ENCODE peak calls at places on chromosome 18, in nine cellular contexts. I is K562, H is fibroblast of lung, T is GM23248, M is Karpas-422, K is endodermal cell, Q is HCT116, Y is astrocyte, D is PC-3. U is an unnamed sample. For H3K9me3, the result is how much of the 10 kb centered on the place peaks cover.

GRCh38 chr18:23377669-23378469 is 75.2 kb upstream of the RIOK3 start:
- DNase-seq in K (no peak), Q (peak), T (peak), D (peak), I (no peak), H (peak), M (no peak), Y (peak), U (peak)

GRCh38 chr18:22838639-22839487 is 94.3 kb upstream of the RBBP8 start:
- DNase-seq in T (no peak), I (no peak), Q (no peak), K (peak), H (no peak), D (no peak), M (no peak), Y (no peak), U (no peak)

GRCh38 chr18:35528749-35529274 is 31.1 kb upstream of the INO80C start:
- DNase-seq in Y (no peak), K (no peak), T (no peak), I (no peak), Q (no peak), H (no peak), M (no peak), D (no peak), U (no peak)

GRCh38 chr18:361941-362913 is 94.4 kb upstream of the THOC1 start:
- DNase-seq in H (peak), Q (no peak), Y (peak), I (no peak), M (no peak), K (no peak), T (peak), D (peak), U (peak)

GRCh38 chr18:10249270-10249669 is 205.2 kb upstream of the APCDD1 start:
- DNase-seq in H (no peak), D (no peak), I (peak), T (no peak), M (no peak), K (peak), Q (no peak), Y (no peak), U (no peak)

GRCh38 chr18:48340502-48340901 is 68.7 kb downstream of the ZBTB7C start:
- DNase-seq in Q (no peak), D (no peak), Y (no peak), H (no peak), M (no peak), T (no peak), K (no peak), I (no peak), U (no peak)

GRCh38 chr18:31064130-31064529 is 21.6 kb upstream of the DSC3 start:
- DNase-seq in Y (peak), T (no peak), Q (no peak), H (peak), I (no peak), K (no peak), D (no peak), M (no peak), U (no peak)

GRCh38 chr18:43714346-43715010 is 437.2 kb upstream of the SYT4 start:
- DNase-seq in M (no peak), Q (no peak), T (no peak), H (no peak), D (no peak), K (no peak), Y (no peak), I (no peak), U (no peak)

GRCh38 chr18:76619342-76620315 is 124.6 kb upstream of the ZNF516 start:
- DNase-seq in I (no peak), M (no peak), H (peak), Q (no peak), Y (peak), T (peak), K (peak), D (no peak), U (peak)

GRCh38 chr18:57353940-57354461 is 1.6 kb downstream of the ST8SIA3 start:
- DNase-seq in D (no peak), I (peak), K (peak), Q (no peak), T (peak), Y (peak), M (no peak), H (peak), U (peak)

GRCh38 chr18:63079114-63079513 is 240.5 kb downstream of the BCL2 start:
- DNase-seq in I (no peak), T (no peak), H (no peak), K (peak), Y (no peak), M (peak), D (no peak), Q (peak), U (no peak)

GRCh38 chr18:35696307-35696706 is 114.8 kb downstream of the GALNT1 start:
- DNase-seq in T (no peak), D (no peak), Y (no peak), Q (no peak), I (no peak), K (no peak), M (no peak), H (no peak), U (no peak)

GRCh38 chr18:6571239-6571602 is 156.5 kb upstream of the L3MBTL4 start:
- DNase-seq in I (no peak), Y (no peak), D (no peak), T (no peak), M (no peak), K (peak), Q (no peak), H (no peak), U (no peak)

GRCh38 chr18:42614619-42615293 is 500.7 kb downstream of the RIT2 start:
- DNase-seq in I (no peak), H (peak), T (no peak), Y (peak), M (no peak), Q (no peak), D (no peak), K (no peak), U (no peak)

GRCh38 chr18:63363951-63364350 is 3.1 kb downstream of the KDSR start:
- DNase-seq in Q (no peak), Y (no peak), I (no peak), D (no peak), T (no peak), H (no peak), K (no peak), M (no peak), U (no peak)

GRCh38 chr18:60554961-60555360 is 182.4 kb upstream of the MC4R start:
- DNase-seq in T (no peak), D (no peak), K (no peak), M (no peak), Y (no peak), I (no peak), H (no peak), Q (no peak), U (no peak)

DNA sequence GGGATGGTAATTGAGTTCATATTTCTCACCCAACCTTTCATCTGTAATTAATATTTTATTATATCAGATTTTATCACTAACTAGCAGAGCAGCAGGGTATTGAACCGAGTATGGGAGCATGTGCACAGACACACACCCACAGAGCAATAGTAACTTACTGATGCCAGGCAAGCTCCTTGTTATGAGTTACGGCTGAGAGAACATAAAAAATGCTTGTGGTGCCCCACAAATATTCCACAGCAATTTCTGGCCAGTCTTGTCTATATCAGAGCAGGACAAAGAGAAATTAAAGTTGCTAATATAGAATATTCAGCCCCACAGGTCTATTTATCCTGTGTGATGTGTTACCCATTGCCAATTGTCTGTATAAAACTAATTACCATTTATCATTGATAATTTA is 501.8 kb upstream of the RAB12 start:
- DNase-seq in I (no peak), H (peak), Y (peak), Q (no peak), D (no peak), T (no peak), K (no peak), M (no peak), U (peak)
- H3K9ac ChIP-seq in I (no peak), H (no peak), Y (no peak), Q (no peak), D (no peak), T (no peak), K (no peak), M (no peak), U (no peak)

GRCh38 chr18:78655921-78656320 is 323.7 kb upstream of the SALL3 start:
- DNase-seq in Y (no peak), D (no peak), K (no peak), Q (no peak), T (no peak), H (no peak), M (no peak), I (no peak), U (no peak)
- H3K9me3 ChIP-seq in Y (under half), D (under half), K (under half), Q (under half), T (under half), H (under half), M (under half), I (under half), U (under half)

GRCh38 chr18:79493211-79493800 is 97.6 kb downstream of the NFATC1 start:
- DNase-seq in K (no peak), D (no peak), I (no peak), Q (no peak), M (no peak), Y (no peak), T (no peak), H (no peak), U (no peak)
- H3K9ac ChIP-seq in K (no peak), D (no peak), I (no peak), Q (no peak), M (no peak), Y (no peak), T (no peak), H (no peak), U (no peak)

DNA sequence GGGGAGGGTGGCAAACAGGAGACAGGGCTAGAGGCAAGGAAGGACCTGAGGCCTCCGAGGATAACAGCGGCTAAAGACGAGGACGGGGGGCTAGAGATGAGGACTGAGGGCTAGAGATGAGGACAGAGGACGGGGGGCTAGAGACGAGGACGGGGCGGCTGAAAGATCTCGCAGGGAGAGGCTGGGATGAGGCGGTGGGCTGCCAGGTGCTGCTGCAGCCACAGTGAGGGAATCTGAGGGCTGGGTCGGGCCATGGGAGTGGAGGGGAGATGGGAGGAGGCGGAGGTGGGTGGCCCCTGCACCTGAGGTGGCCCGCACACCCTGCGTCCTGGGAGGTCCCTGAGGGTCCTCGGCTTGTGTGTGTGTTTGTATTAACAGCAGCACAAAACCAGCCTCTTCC is 350.2 kb upstream of the SALL3 start:
- DNase-seq in T (no peak), M (no peak), K (no peak), Q (no peak), H (no peak), D (no peak), I (no peak), Y (no peak), U (no peak)
- H3K9me3 ChIP-seq in T (under half), M (under half), K (under half), Q (under half), H (under half), D (under half), I (under half), Y (under half), U (under half)

U was measured in adipocyte.